ENCODE peak calls at places on chromosomes 5 and 9, in seven cellular contexts. One of them, this sample, is unnamed. For H3K9me2, the result is how much of the 10 kb centered on the place peaks cover.

GRCh38 chr5:171783051-171783450 is 2.6 kb upstream of the SMIM23 start:
- DNase-seq in MM.1S: no peak
- DNase-seq in hepatocyte: no peak
- DNase-seq in GM23248: peak
- DNase-seq in GM23338: no peak
- DNase-seq in PC-3: peak
- DNase-seq in PC-9: no peak
- DNase-seq in this sample: no peak

GRCh38 chr9:123353984-123354591 is 1.9 kb upstream of the CRB2 start:
- DNase-seq in GM23248: peak
- DNase-seq in MM.1S: peak
- DNase-seq in GM23338: peak
- DNase-seq in PC-3: peak
- DNase-seq in PC-9: no peak
- DNase-seq in hepatocyte: peak
- DNase-seq in this sample: peak

GRCh38 chr9:34372598-34373011 is 4.1 kb downstream of the MYORG start:
- DNase-seq in PC-3: no peak
- DNase-seq in hepatocyte: peak
- DNase-seq in GM23338: peak
- DNase-seq in GM23248: no peak
- DNase-seq in MM.1S: no peak
- DNase-seq in PC-9: no peak
- DNase-seq in this sample: no peak

GRCh38 chr5:142327111-142327842 is 2.5 kb upstream of the SPRY4 start:
- DNase-seq in MM.1S: no peak
- DNase-seq in hepatocyte: no peak
- DNase-seq in PC-9: no peak
- DNase-seq in GM23338: peak
- DNase-seq in GM23248: peak
- DNase-seq in PC-3: peak
- DNase-seq in this sample: no peak

GRCh38 chr5:123422433-123423277 is 548 bp downstream of the CEP120 start:
- DNase-seq in GM23248: peak
- DNase-seq in PC-9: no peak
- DNase-seq in hepatocyte: peak
- DNase-seq in MM.1S: peak
- DNase-seq in GM23338: no peak
- DNase-seq in PC-3: peak
- DNase-seq in this sample: peak

GRCh38 chr5:113043491-113043931 is 66.9 kb downstream of the DCP2 start:
- DNase-seq in PC-3: peak
- DNase-seq in GM23248: peak
- DNase-seq in hepatocyte: peak
- DNase-seq in PC-9: no peak
- DNase-seq in MM.1S: peak
- DNase-seq in GM23338: peak
- DNase-seq in this sample: no peak

GRCh38 chr9:107626118-107626517 is 136.5 kb upstream of the KLF4 start:
- DNase-seq in MM.1S: no peak
- DNase-seq in PC-3: no peak
- DNase-seq in GM23248: no peak
- DNase-seq in GM23338: no peak
- DNase-seq in PC-9: no peak
- DNase-seq in hepatocyte: no peak
- DNase-seq in this sample: no peak

GRCh38 chr5:152711996-152712395 is 306.9 kb upstream of the NMUR2 start:
- DNase-seq in PC-9: no peak
- DNase-seq in GM23338: no peak
- DNase-seq in PC-3: no peak
- DNase-seq in MM.1S: no peak
- DNase-seq in GM23248: peak
- DNase-seq in hepatocyte: no peak
- DNase-seq in this sample: no peak

GRCh38 chr9:127199001-127199791 is 65.4 kb upstream of the GARNL3 start:
- DNase-seq in hepatocyte: peak
- DNase-seq in PC-3: peak
- DNase-seq in GM23248: peak
- DNase-seq in GM23338: peak
- DNase-seq in PC-9: peak
- DNase-seq in MM.1S: peak
- DNase-seq in this sample: peak

GRCh38 chr5:530001-530400 is 5.8 kb upstream of the SLC9A3 start:
- DNase-seq in hepatocyte: no peak
- DNase-seq in GM23338: no peak
- DNase-seq in PC-3: no peak
- DNase-seq in PC-9: no peak
- DNase-seq in MM.1S: peak
- DNase-seq in GM23248: no peak
- DNase-seq in this sample: peak

GRCh38 chr5:2293906-2294305 is 411.2 kb upstream of the IRX4 start:
- DNase-seq in hepatocyte: no peak
- DNase-seq in MM.1S: no peak
- DNase-seq in PC-9: no peak
- DNase-seq in GM23338: no peak
- DNase-seq in PC-3: no peak
- DNase-seq in GM23248: no peak
- DNase-seq in this sample: no peak

GRCh38 chr5:4295663-4296339 is 700.2 kb downstream of the IRX1 start:
- DNase-seq in MM.1S: no peak
- DNase-seq in PC-9: no peak
- DNase-seq in hepatocyte: peak
- DNase-seq in PC-3: no peak
- DNase-seq in GM23248: peak
- DNase-seq in GM23338: peak
- DNase-seq in this sample: no peak

GRCh38 chr5:57032151-57032551 is 80.2 kb upstream of the MIER3 start:
- DNase-seq in GM23338: no peak
- DNase-seq in MM.1S: peak
- DNase-seq in hepatocyte: peak
- DNase-seq in PC-3: peak
- DNase-seq in GM23248: no peak
- DNase-seq in PC-9: peak
- DNase-seq in this sample: no peak

GRCh38 chr5:95080026-95080425 is 204.9 kb downstream of the MCTP1 start:
- DNase-seq in PC-3: no peak
- DNase-seq in hepatocyte: no peak
- DNase-seq in GM23248: no peak
- DNase-seq in MM.1S: no peak
- DNase-seq in PC-9: no peak
- DNase-seq in GM23338: no peak
- DNase-seq in this sample: no peak

GRCh38 chr5:95078868-95079267 is 206.0 kb downstream of the MCTP1 start:
- DNase-seq in hepatocyte: no peak
- DNase-seq in GM23248: no peak
- DNase-seq in PC-3: no peak
- DNase-seq in PC-9: no peak
- DNase-seq in MM.1S: no peak
- DNase-seq in GM23338: no peak
- DNase-seq in this sample: no peak

GRCh38 chr5:95083606-95084005 is 201.3 kb downstream of the MCTP1 start:
- DNase-seq in hepatocyte: no peak
- DNase-seq in MM.1S: no peak
- DNase-seq in PC-3: peak
- DNase-seq in PC-9: no peak
- DNase-seq in GM23248: no peak
- DNase-seq in GM23338: no peak
- DNase-seq in this sample: no peak

GRCh38 chr5:95080456-95080855 is 204.4 kb downstream of the MCTP1 start:
- DNase-seq in GM23248: no peak
- DNase-seq in GM23338: no peak
- DNase-seq in MM.1S: no peak
- DNase-seq in hepatocyte: no peak
- DNase-seq in PC-3: no peak
- DNase-seq in PC-9: no peak
- DNase-seq in this sample: no peak

DNA sequence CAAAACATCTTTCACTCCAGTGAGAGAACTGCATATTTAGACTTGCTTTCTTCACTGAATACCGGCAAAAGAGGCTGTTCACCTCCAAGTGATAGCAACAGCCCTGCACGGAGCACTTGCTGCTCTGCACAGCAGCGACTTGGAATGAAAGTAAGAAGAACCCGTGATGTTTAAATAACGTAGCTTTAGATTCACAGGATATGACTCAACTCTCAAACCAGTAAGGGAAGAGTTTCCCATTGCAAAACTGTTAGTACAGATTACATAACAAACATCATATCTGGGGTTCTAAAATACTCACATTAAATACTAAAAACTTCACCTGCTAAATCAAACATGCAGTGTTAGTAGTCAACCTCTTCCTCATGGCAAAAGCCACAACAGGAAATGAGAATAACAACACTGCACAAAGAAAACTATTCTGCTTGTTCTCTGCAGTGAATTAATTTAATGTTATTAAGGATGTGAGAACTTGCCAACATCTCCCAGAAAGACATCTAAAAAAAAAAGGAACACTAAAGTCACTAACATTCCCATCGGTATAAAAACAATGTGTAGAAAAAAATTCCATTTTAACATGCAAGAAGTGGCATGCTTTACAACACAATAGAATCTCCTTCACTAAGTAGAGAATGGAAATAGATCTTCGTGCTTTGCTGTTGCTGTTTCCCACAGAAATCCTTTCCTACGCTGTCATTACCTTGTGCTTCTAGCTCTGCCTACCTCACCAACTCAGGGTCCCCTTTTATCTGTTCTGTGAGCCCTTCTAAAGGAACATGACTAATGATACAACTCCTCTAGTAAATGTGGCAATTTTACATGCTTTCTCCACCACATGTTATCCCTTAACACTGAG is 203.2 kb downstream of the MCTP1 start:
- DNase-seq in MM.1S: peak
- DNase-seq in hepatocyte: peak
- DNase-seq in PC-3: peak
- DNase-seq in PC-9: peak
- DNase-seq in GM23248: peak
- DNase-seq in GM23338: peak
- DNase-seq in this sample: no peak
- H2AFZ ChIP-seq in MM.1S: peak
- H2AFZ ChIP-seq in hepatocyte: no peak
- H2AFZ ChIP-seq in PC-3: peak
- H2AFZ ChIP-seq in PC-9: peak
- H2AFZ ChIP-seq in GM23248: peak
- H2AFZ ChIP-seq in GM23338: peak
- H2AFZ ChIP-seq in this sample: no peak

DNA sequence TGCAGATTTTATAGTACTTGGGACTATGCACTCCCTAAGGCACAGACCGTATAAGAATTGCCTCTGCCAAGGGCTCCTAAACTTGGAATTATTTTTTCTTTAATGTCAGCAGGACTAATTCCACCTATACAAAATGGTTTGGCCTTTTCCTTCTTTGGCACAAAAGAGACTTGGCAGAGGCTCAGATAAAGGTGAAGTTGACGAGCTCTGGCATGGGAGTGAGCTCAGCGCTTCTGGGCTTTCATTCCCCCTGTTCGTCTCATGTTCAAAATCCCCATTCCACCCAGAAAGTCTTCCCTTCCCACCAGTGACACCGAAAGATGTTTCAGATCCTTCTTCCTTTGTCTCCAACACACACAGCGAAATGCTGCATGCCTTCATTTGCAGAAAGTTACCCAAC is 61.2 kb downstream of the F2RL2 start:
- DNase-seq in MM.1S: no peak
- DNase-seq in GM23248: no peak
- DNase-seq in PC-3: no peak
- DNase-seq in GM23338: no peak
- DNase-seq in PC-9: no peak
- DNase-seq in hepatocyte: no peak
- DNase-seq in this sample: no peak
- H3K9me2 ChIP-seq in MM.1S: under half
- H3K9me2 ChIP-seq in GM23248: under half
- H3K9me2 ChIP-seq in PC-3: under half
- H3K9me2 ChIP-seq in GM23338: under half
- H3K9me2 ChIP-seq in PC-9: under half
- H3K9me2 ChIP-seq in hepatocyte: under half
- H3K9me2 ChIP-seq in this sample: under half

GRCh38 chr5:135559342-135559741 is 19.4 kb downstream of the CXCL14 start:
- DNase-seq in MM.1S: no peak
- DNase-seq in PC-9: no peak
- DNase-seq in hepatocyte: no peak
- DNase-seq in PC-3: peak
- DNase-seq in GM23248: no peak
- DNase-seq in GM23338: peak
- DNase-seq in this sample: peak

GRCh38 chr5:135555530-135555929 is 19.8 kb upstream of the NEUROG1 start:
- DNase-seq in hepatocyte: no peak
- DNase-seq in GM23248: no peak
- DNase-seq in GM23338: no peak
- DNase-seq in PC-3: no peak
- DNase-seq in PC-9: no peak
- DNase-seq in MM.1S: no peak
- DNase-seq in this sample: no peak

GRCh38 chr5:135553688-135554462 is 18.1 kb upstream of the NEUROG1 start:
- DNase-seq in MM.1S: no peak
- DNase-seq in GM23248: peak
- DNase-seq in hepatocyte: peak
- DNase-seq in PC-9: no peak
- DNase-seq in GM23338: peak
- DNase-seq in PC-3: peak
- DNase-seq in this sample: no peak

GRCh38 chr5:135560858-135561257 is 17.9 kb downstream of the CXCL14 start:
- DNase-seq in GM23338: peak
- DNase-seq in PC-9: peak
- DNase-seq in MM.1S: peak
- DNase-seq in GM23248: peak
- DNase-seq in PC-3: peak
- DNase-seq in hepatocyte: peak
- DNase-seq in this sample: peak

DNA sequence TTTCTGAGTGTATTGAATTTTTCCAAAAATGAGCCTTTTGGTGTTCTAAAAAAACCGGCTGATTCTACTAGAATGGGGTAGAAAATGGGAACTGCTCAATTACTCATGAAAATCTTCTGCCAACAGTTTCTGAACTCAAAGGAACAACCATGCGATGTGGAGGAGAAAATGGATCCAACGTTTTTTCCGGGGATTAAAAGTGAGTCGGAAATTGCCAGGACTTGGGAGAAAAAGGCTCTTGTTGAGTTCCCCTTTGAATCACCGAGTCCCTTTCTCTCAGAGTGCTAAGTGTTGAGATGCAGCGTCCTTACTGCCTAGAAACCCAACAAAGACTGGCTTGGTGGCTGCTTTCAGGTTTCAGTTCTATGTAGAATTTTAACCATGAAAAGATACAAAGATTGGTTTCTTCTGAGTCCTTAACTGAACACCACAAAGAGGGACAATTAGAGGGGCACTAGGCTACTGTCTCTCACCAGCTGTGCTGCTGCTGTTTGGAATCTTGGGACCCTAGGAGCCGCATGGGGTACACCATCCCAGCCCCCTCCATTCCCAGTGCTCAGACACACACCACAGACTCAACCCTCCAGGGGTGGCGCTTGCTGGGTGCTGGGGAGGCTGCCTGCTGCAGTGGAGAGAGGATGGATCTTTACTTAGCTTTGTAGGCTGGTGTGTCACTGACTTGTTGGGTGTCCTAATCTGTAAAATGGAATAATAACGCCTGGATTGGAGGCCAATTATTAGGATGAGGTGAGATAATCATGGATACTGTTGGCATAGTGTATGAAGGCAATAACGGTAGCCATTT is 21.5 kb upstream of the NEUROG1 start:
- DNase-seq in MM.1S: no peak
- DNase-seq in PC-3: no peak
- DNase-seq in PC-9: no peak
- DNase-seq in GM23338: no peak
- DNase-seq in hepatocyte: no peak
- DNase-seq in GM23248: no peak
- DNase-seq in this sample: no peak
- H2AFZ ChIP-seq in MM.1S: no peak
- H2AFZ ChIP-seq in PC-3: no peak
- H2AFZ ChIP-seq in PC-9: no peak
- H2AFZ ChIP-seq in GM23338: no peak
- H2AFZ ChIP-seq in hepatocyte: no peak
- H2AFZ ChIP-seq in GM23248: no peak
- H2AFZ ChIP-seq in this sample: no peak

GRCh38 chr9:132773093-132773492 is 102.8 kb downstream of the GTF3C4 start:
- DNase-seq in MM.1S: no peak
- DNase-seq in GM23248: no peak
- DNase-seq in hepatocyte: no peak
- DNase-seq in PC-9: no peak
- DNase-seq in PC-3: no peak
- DNase-seq in GM23338: no peak
- DNase-seq in this sample: no peak
- H3K9me2 ChIP-seq in MM.1S: under half
- H3K9me2 ChIP-seq in GM23248: under half
- H3K9me2 ChIP-seq in hepatocyte: under half
- H3K9me2 ChIP-seq in PC-9: under half
- H3K9me2 ChIP-seq in PC-3: under half
- H3K9me2 ChIP-seq in GM23338: under half
- H3K9me2 ChIP-seq in this sample: under half

This sample was measured in Karpas-422.